ENCODE peak calls at places on chromosomes 3 and 15, in four cellular contexts. One of them, this sample, is unnamed.

GRCh38 chr3:120052685-120053084 is 41.6 kb downstream of the GSK3B start:
- DNase-seq in K562: no peak
- DNase-seq in HepG2: no peak
- DNase-seq in GM12878: no peak
- DNase-seq in this sample: no peak

GRCh38 chr15:88312941-88313579 is 56.5 kb upstream of the NTRK3 start:
- DNase-seq in HepG2: no peak
- DNase-seq in K562: no peak
- DNase-seq in GM12878: no peak
- DNase-seq in this sample: no peak

GRCh38 chr15:79221696-79222095 is 60.8 kb upstream of the ANKRD34C start:
- DNase-seq in HepG2: no peak
- DNase-seq in GM12878: no peak
- DNase-seq in K562: no peak
- DNase-seq in this sample: no peak

GRCh38 chr3:18087963-18088362 is 337.2 kb downstream of the SATB1 start:
- DNase-seq in HepG2: no peak
- DNase-seq in K562: no peak
- DNase-seq in GM12878: no peak
- DNase-seq in this sample: no peak

GRCh38 chr3:22392286-22392685 is 641.3 kb upstream of the ZNF385D start:
- DNase-seq in GM12878: no peak
- DNase-seq in K562: no peak
- DNase-seq in HepG2: no peak
- DNase-seq in this sample: no peak

GRCh38 chr3:39433642-39434041 is 27.1 kb downstream of the RPSA start:
- DNase-seq in HepG2: no peak
- DNase-seq in K562: no peak
- DNase-seq in GM12878: no peak
- DNase-seq in this sample: no peak

GRCh38 chr3:196712514-196713413 is 587 bp downstream of the PIGX start:
- DNase-seq in HepG2: peak; percentile 14
- DNase-seq in K562: peak; percentile 85
- DNase-seq in GM12878: no peak
- DNase-seq in this sample: no peak

GRCh38 chr15:61141497-61142125 is 87.5 kb downstream of the RORA start:
- DNase-seq in GM12878: no peak
- DNase-seq in K562: no peak
- DNase-seq in HepG2: no peak
- DNase-seq in this sample: no peak

GRCh38 chr15:93036922-93037321 is 52.1 kb downstream of the RGMA start:
- DNase-seq in K562: no peak
- DNase-seq in HepG2: no peak
- DNase-seq in GM12878: no peak
- DNase-seq in this sample: peak; percentile 10

GRCh38 chr3:185646382-185647133 is 60.5 kb downstream of the SENP2 start:
- DNase-seq in HepG2: no peak
- DNase-seq in GM12878: no peak
- DNase-seq in K562: no peak
- DNase-seq in this sample: no peak

GRCh38 chr15:70268698-70269251 is 171.1 kb upstream of the TLE3 start:
- DNase-seq in HepG2: no peak
- DNase-seq in K562: no peak
- DNase-seq in GM12878: no peak
- DNase-seq in this sample: no peak

GRCh38 chr15:69386284-69386683 is 27.9 kb upstream of the KIF23 start:
- DNase-seq in GM12878: no peak
- DNase-seq in K562: no peak
- DNase-seq in HepG2: no peak
- DNase-seq in this sample: no peak

GRCh38 chr3:151426337-151426648 is 34.6 kb downstream of the IGSF10 start:
- DNase-seq in K562: no peak
- DNase-seq in HepG2: no peak
- DNase-seq in GM12878: peak; percentile 9
- DNase-seq in this sample: no peak

GRCh38 chr3:22704571-22705354 is 498.4 kb upstream of the UBE2E2 start:
- DNase-seq in K562: no peak
- DNase-seq in GM12878: no peak
- DNase-seq in HepG2: no peak
- DNase-seq in this sample: no peak

GRCh38 chr3:126081618-126082333 is 2.1 kb downstream of the SLC41A3 start:
- DNase-seq in GM12878: no peak
- DNase-seq in K562: peak; percentile 25
- DNase-seq in HepG2: peak; percentile 29
- DNase-seq in this sample: peak; percentile 50

GRCh38 chr15:40217166-40217785 is 21.6 kb upstream of the PAK6 start:
- DNase-seq in HepG2: peak; percentile 69
- DNase-seq in K562: peak; percentile 70
- DNase-seq in GM12878: peak; percentile 26
- DNase-seq in this sample: peak; percentile 71

GRCh38 chr3:52218026-52218425 is 7.4 kb downstream of the TLR9 start:
- DNase-seq in K562: no peak
- DNase-seq in HepG2: no peak
- DNase-seq in GM12878: no peak
- DNase-seq in this sample: no peak

GRCh38 chr15:85706779-85707518 is 87.8 kb downstream of the KLHL25 start:
- DNase-seq in HepG2: no peak
- DNase-seq in GM12878: peak; percentile 90
- DNase-seq in K562: no peak
- DNase-seq in this sample: no peak

GRCh38 chr15:31083394-31083790 is 18.1 kb downstream of the TRPM1 start:
- DNase-seq in HepG2: peak; percentile 48
- DNase-seq in GM12878: no peak
- DNase-seq in K562: no peak
- DNase-seq in this sample: peak; percentile 54
- TF ChIP-seq NFIC in HepG2: no peak
- TF ChIP-seq NFIC in GM12878: no peak
- TF ChIP-seq NFIC in K562: peak; percentile 41
- TF ChIP-seq NFIC in this sample: no peak

DNA sequence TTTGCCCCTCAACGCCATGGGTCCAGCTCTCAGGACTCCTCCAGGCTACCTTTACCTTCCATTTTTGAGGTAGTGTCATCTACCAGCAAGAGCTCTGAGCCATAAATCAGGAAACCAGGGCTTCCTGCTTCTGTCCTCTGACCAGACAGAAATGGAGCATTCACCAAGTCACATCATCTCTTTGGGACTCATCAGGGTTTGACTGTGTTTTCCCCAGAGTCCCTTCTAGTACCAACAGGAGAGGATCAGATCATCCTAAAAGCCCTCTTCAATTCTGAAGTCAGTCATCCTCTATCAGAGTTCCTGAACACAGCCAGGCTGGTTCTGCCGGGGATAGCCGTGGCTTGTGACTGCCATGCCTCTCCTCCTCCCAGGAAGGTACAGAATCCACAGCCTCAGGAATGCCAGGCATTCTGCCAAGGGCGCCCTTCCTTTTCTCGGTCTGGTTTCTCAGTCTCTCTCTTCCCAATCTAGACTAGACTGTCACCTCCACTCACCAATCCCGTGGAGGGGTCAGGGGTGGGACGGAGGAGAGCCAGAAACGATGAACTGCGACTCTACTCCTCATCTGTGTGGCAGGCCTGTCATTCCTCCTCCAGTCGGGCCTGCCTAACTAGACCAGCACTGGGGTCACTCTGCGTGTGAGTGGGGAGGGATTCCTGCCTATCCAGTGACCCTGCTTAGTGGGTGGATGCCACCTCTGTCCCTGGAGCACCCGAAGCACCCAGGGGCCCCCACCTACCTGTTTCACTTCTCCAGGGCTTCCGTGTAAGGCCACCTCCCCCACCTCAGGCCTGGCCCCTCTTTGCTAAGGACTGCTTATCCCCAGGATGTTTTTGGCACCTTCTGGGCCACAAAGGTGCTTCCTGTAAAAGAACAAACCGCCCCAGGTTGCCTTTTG is 30.9 kb downstream of the CCNL1 start:
- DNase-seq in K562: no peak
- DNase-seq in GM12878: no peak
- DNase-seq in HepG2: peak; percentile 40
- DNase-seq in this sample: no peak
- TF ChIP-seq NFIC in K562: no peak
- TF ChIP-seq NFIC in GM12878: no peak
- TF ChIP-seq NFIC in HepG2: no peak
- TF ChIP-seq NFIC in this sample: peak; percentile 62

GRCh38 chr3:176816937-176817336 is 380.3 kb downstream of the TBL1XR1 start:
- DNase-seq in HepG2: no peak
- DNase-seq in GM12878: no peak
- DNase-seq in K562: no peak
- DNase-seq in this sample: no peak

GRCh38 chr3:176814252-176814651 is 383.0 kb downstream of the TBL1XR1 start:
- DNase-seq in K562: peak; percentile 9
- DNase-seq in GM12878: no peak
- DNase-seq in HepG2: peak; percentile 32
- DNase-seq in this sample: peak; percentile 45
- TF ChIP-seq NFIC in K562: no peak
- TF ChIP-seq NFIC in GM12878: no peak
- TF ChIP-seq NFIC in HepG2: no peak
- TF ChIP-seq NFIC in this sample: no peak

GRCh38 chr3:122213650-122214049 is 30.2 kb downstream of the CASR start:
- DNase-seq in GM12878: no peak
- DNase-seq in HepG2: no peak
- DNase-seq in K562: no peak
- DNase-seq in this sample: no peak

DNA sequence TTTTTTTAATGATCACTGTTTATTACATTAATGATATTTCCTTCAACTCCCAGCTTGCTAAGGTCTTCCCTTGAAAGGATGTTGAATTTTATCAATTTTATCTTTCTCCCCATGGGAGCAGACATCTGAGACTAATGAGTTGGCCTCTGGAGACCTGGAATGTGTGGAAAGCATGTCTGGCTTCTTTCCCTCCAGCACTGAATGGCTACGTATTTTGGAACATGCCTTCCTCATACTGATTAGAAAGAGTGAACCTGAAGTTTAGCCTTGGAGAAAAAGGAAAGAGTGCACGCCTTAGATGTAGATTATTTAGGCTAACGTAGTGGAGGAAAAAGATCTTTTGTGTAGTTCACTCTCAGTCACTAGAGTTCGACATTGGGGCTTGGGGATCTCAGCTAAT is 25.1 kb downstream of the CASR start:
- DNase-seq in HepG2: no peak
- DNase-seq in K562: no peak
- DNase-seq in GM12878: no peak
- DNase-seq in this sample: no peak
- TF ChIP-seq NFIC in HepG2: no peak
- TF ChIP-seq NFIC in K562: no peak
- TF ChIP-seq NFIC in GM12878: no peak
- TF ChIP-seq NFIC in this sample: no peak